ENCODE peak calls at places on chromosomes 4 and X, in eight cellular contexts. A, B, M, L, H, T, O and F are unnamed samples.

GRCh38 chr4:174631901-174632758 is 109.8 kb upstream of the HPGD start:
- DNase-seq in A (peak), B (no peak), M (no peak), L (peak), H (no peak), T (peak), O (no peak), F (no peak)

GRCh38 chr4:154018659-154019058 is 229.8 kb upstream of the SFRP2 start:
- DNase-seq in A (no peak), B (no peak), M (peak), L (peak), H (no peak), T (no peak), O (no peak), F (no peak)

GRCh38 chr4:3045500-3045850 is 28.9 kb downstream of the HTT-AS start:
- DNase-seq in A (no peak), B (peak), M (no peak), L (no peak), H (no peak), T (peak), O (peak), F (no peak)

GRCh38 chrX:65751511-65751910 is 84.1 kb downstream of the MSN start:
- DNase-seq in A (no peak), B (no peak), M (no peak), L (no peak), H (no peak), T (no peak), O (no peak), F (no peak)

GRCh38 chrX:26442340-26442739 is 226.4 kb downstream of the MAGEB5 start:
- DNase-seq in A (no peak), B (no peak), M (no peak), L (peak), H (no peak), T (peak), O (no peak), F (no peak)

GRCh38 chr4:116143221-116143620 is 942.2 kb downstream of the TRAM1L1 start:
- DNase-seq in A (no peak), B (no peak), M (no peak), L (no peak), H (no peak), T (no peak), O (no peak), F (no peak)

GRCh38 chr4:28225005-28225404 is 1364.4 kb downstream of the STIM2 start:
- DNase-seq in A (no peak), B (no peak), M (peak), L (peak), H (no peak), T (peak), O (no peak), F (no peak)

GRCh38 chr4:61296115-61296514 is 96.0 kb downstream of the ADGRL3 start:
- DNase-seq in A (no peak), B (no peak), M (no peak), L (no peak), H (no peak), T (no peak), O (no peak), F (no peak)

GRCh38 chrX:136210806-136211205 is 40.4 kb downstream of the MAP7D3 start:
- DNase-seq in A (no peak), B (no peak), M (no peak), L (no peak), H (no peak), T (peak), O (no peak), F (no peak)

GRCh38 chr4:76305971-76306881 is at the start of gene STBD1:
- DNase-seq in A (peak), B (peak), M (peak), L (peak), H (peak), T (peak), O (no peak), F (no peak)

GRCh38 chr4:183398298-183399129 is 45.9 kb upstream of the CDKN2AIP start:
- DNase-seq in A (peak), B (peak), M (peak), L (peak), H (peak), T (peak), O (peak), F (no peak)
- TF ChIP-seq CTCF in A (peak), B (peak), M (no peak), L (peak), H (no peak), T (peak), O (peak), F (peak)

GRCh38 chr4:55385201-55385649 is 10.5 kb upstream of the TMEM165 start:
- DNase-seq in A (no peak), B (no peak), M (no peak), L (no peak), H (no peak), T (no peak), O (no peak), F (no peak)
- TF ChIP-seq CTCF in A (no peak), B (no peak), M (no peak), L (no peak), H (no peak), T (no peak), O (no peak), F (no peak)

DNA sequence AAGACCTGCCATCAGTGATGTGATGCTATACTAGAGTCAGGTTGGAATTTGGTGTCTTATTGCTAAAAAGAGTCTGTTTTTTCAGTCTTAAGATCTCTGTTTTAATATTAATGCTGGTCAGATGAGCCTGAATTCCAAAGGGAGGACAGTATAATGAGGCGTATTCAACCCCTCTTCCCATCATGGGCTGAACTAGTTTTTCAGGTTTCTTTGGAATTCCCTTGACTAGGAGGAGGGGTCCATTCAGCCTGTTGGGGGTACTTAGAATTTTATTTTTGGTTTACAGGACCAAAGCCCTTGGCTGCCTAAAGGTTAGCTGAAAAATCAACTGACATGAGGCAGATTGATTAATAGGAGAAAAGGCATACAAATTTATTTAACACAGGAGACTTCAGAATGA is 24.1 kb upstream of the PI4K2B start:
- DNase-seq in A (no peak), B (no peak), M (no peak), L (no peak), H (no peak), T (no peak), O (no peak), F (no peak)
- TF ChIP-seq CTCF in A (no peak), B (no peak), M (no peak), L (no peak), H (no peak), T (no peak), O (no peak), F (no peak)

GRCh38 chr4:122679317-122679716 is 53.2 kb upstream of the BBS12 start:
- DNase-seq in A (no peak), B (no peak), M (no peak), L (no peak), H (no peak), T (no peak), O (no peak), F (no peak)
- TF ChIP-seq CTCF in A (no peak), B (no peak), M (no peak), L (no peak), H (no peak), T (no peak), O (no peak), F (no peak)

GRCh38 chrX:139945075-139945474 is 12.2 kb upstream of the ATP11C start:
- DNase-seq in A (no peak), B (no peak), M (no peak), L (no peak), H (no peak), T (no peak), O (no peak), F (no peak)

DNA sequence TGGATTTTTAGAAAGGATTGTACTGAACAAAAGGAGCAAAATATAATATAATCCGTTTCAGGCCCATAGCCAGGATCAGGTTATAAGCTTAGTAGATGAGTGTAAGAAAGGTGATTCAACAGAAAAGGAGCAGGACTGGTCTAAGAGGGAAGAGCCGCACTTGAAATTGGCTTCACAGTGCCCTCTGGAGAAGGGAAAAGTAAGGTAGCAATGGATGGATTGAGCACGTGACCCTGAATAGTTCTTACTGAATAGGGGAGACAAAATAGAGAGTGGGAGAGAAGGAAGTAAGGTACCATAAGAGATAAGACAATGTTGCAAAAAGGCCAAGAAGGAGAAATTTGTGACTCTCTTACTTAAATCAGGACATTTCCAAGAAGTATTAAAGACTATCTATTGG is 15.6 kb downstream of the CXorf66 start:
- DNase-seq in A (no peak), B (no peak), M (no peak), L (no peak), H (no peak), T (no peak), O (no peak), F (no peak)
- TF ChIP-seq CTCF in A (no peak), B (no peak), M (no peak), L (no peak), H (no peak), T (no peak), O (no peak), F (peak)

GRCh38 chr4:186727149-186727976 is 3.7 kb upstream of the FAT1 start:
- DNase-seq in A (no peak), B (no peak), M (no peak), L (peak), H (no peak), T (peak), O (no peak), F (no peak)

GRCh38 chr4:186726150-186726439 is 2.4 kb upstream of the FAT1 start:
- DNase-seq in A (no peak), B (no peak), M (no peak), L (no peak), H (no peak), T (no peak), O (no peak), F (no peak)

GRCh38 chr4:186727977-186728519 is 4.4 kb upstream of the FAT1 start:
- DNase-seq in A (no peak), B (no peak), M (peak), L (peak), H (no peak), T (peak), O (no peak), F (no peak)

GRCh38 chr4:186725422-186726149 is 1.9 kb upstream of the FAT1 start:
- DNase-seq in A (peak), B (peak), M (peak), L (peak), H (peak), T (peak), O (peak), F (no peak)

DNA sequence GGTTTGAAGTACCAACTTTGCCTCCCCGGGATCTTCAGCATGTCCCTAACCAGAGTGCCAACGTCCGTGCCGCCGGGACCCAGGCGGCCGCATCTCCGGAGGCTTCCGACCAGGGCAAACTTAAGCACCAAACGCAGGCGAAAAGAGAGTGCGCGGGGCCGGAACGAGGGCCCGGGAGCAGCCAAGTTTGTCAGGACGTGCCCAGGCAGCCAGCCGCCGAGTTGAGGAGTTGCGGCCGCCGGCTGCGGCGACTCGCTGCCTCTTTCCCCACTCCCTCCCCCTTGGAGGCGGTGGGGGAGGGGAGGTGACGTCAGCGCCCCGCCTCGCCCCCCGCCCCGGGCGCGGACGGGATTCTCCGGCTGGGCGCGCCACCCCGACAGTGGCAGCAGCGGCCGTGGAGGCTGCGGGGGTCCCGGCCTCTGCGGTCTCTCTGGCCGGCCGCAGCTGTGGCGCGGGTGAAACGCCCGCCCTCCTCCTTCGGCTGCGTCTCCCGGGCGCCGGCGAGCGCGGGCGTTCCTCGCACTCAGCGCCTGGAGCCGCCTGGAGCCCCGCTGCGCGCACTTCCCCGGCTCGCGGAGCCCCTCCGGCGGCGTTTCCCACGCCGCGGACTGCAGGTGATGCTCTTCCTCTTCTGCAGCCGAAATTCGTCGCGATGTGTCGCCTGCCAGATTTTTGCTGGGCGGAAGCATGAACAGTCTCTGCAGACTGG is 2.9 kb upstream of the FAT1 start:
- DNase-seq in A (peak), B (peak), M (peak), L (peak), H (peak), T (peak), O (no peak), F (no peak)
- TF ChIP-seq CTCF in A (no peak), B (peak), M (no peak), L (no peak), H (no peak), T (peak), O (no peak), F (no peak)

DNA sequence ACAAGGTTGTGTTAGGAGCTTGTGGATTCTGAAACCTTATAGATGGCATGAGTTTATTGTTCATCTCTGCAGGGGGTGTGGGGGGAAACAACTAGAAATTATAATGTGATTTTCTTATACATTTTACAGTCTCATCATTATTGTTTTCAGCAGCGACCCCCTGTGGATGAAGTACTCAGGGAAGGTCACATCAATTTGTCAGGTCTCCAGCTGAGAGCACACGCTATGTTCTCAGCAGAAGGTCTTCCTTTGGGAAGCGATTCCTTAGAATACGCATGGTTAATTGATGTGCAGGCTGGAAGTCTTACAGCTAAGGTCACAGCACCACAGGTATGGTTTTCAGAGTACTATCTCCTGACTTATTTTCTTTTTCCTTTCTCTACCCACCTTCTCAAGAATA is 72.2 kb downstream of the BLTP1 start:
- DNase-seq in A (no peak), B (no peak), M (peak), L (peak), H (no peak), T (peak), O (no peak), F (no peak)
- TF ChIP-seq CTCF in A (peak), B (no peak), M (no peak), L (peak), H (no peak), T (peak), O (no peak), F (peak)

DNA sequence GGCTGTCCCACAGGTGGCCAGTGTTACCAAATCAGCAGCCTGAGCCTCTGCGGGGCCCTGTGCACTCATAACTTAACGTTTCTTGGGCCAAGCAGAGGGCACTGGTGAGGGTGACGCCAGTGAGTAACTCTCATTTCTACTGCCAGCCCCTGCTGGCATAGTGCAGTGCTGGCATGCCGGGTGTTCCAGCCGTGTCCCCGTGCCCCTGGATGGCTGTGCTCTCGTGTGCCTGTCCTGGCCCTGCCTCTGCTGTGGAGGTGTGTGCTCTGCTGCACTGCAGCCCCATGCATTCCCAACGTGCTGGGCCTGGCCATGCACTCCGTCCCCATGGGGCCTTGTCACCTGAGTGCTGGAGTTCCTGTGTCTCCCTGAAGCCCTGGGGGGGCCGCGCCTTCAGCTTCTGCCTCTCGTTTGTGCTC is 14.7 kb downstream of the TBC1D14 start:
- DNase-seq in A (no peak), B (no peak), M (no peak), L (no peak), H (no peak), T (no peak), O (no peak), F (no peak)
- TF ChIP-seq CTCF in A (no peak), B (no peak), M (no peak), L (no peak), H (no peak), T (no peak), O (no peak), F (no peak)